ENCODE peak calls at places on chromosomes 16 and 17, in four cellular contexts. L, S, F and Q are unnamed samples.

GRCh38 chr16:30949655-30950515 is 1.0 kb downstream of the ORAI3 start:
- DNase-seq in L (peak), S (peak), F (peak), Q (peak)

GRCh38 chr17:68800731-68801130 is 154.5 kb downstream of the ABCA8 start:
- DNase-seq in S (no peak), F (no peak), L (peak), Q (no peak)

GRCh38 chr17:39702901-39703893 is 3.3 kb downstream of the ERBB2 start:
- DNase-seq in L (peak), S (peak), F (peak), Q (no peak)

GRCh38 chr16:12336158-12336557 is 359.6 kb downstream of the SNX29 start:
- DNase-seq in L (no peak), S (no peak), F (no peak), Q (no peak)

GRCh38 chr16:84726670-84727467 is 27.1 kb downstream of the USP10 start:
- DNase-seq in F (no peak), S (peak), L (no peak), Q (no peak)

GRCh38 chr17:30005709-30006320 is 64.4 kb downstream of the EFCAB5 start:
- DNase-seq in F (peak), S (no peak), L (peak), Q (no peak)

GRCh38 chr16:57764006-57764340 is 28.4 kb downstream of the KATNB1 start:
- DNase-seq in F (no peak), S (no peak), L (no peak), Q (no peak)

GRCh38 chr16:80804451-80805383 is at the start of gene CDYL2:
- DNase-seq in F (no peak), L (peak), S (no peak), Q (no peak)

GRCh38 chr16:74711938-74712337 is 11.3 kb upstream of the MLKL start:
- DNase-seq in F (no peak), S (no peak), L (no peak), Q (no peak)

GRCh38 chr16:76294691-76295214 is 17.6 kb downstream of the CNTNAP4 start:
- DNase-seq in F (no peak), S (no peak), L (no peak), Q (no peak)

GRCh38 chr16:87836844-87837581 is 32.3 kb downstream of the SLC7A5 start:
- DNase-seq in F (no peak), S (no peak), L (no peak), Q (no peak)

GRCh38 chr16:85202631-85203461 is 90.6 kb upstream of the CIBAR2 start:
- DNase-seq in F (no peak), L (peak), S (no peak), Q (no peak)

GRCh38 chr16:27980076-27980775 is 83.3 kb downstream of the GSG1L start:
- DNase-seq in S (no peak), L (no peak), F (no peak), Q (no peak)

GRCh38 chr17:17666111-17666714 is 15.0 kb upstream of the RAI1 start:
- DNase-seq in L (peak), S (no peak), F (peak), Q (no peak)

GRCh38 chr17:64732336-64733006 is 70.4 kb upstream of the SMURF2 start:
- DNase-seq in S (no peak), L (peak), F (peak), Q (no peak)

GRCh38 chr17:63450551-63450950 is 4.4 kb upstream of the CYB561 start:
- DNase-seq in L (peak), S (no peak), F (no peak), Q (no peak)

GRCh38 chr16:85525464-85526117 is 87.5 kb upstream of the GSE1 start:
- DNase-seq in F (no peak), S (no peak), L (no peak), Q (no peak)

GRCh38 chr16:71848622-71849021 is 2.8 kb downstream of the ATXN1L start:
- DNase-seq in F (no peak), S (no peak), L (no peak), Q (no peak)

GRCh38 chr16:86783626-86784266 is 205.4 kb downstream of the FOXL1 start:
- DNase-seq in F (no peak), L (no peak), S (no peak), Q (no peak)

GRCh38 chr16:10934325-10935107 is 7.8 kb downstream of the DEXI start:
- DNase-seq in S (no peak), F (no peak), L (no peak), Q (no peak)

GRCh38 chr17:2192367-2193028 is 111.1 kb downstream of the SMG6 start:
- DNase-seq in S (peak), L (peak), F (peak), Q (peak)

GRCh38 chr17:72030067-72030899 is 90.5 kb upstream of the SOX9 start:
- DNase-seq in F (peak), S (peak), L (peak), Q (no peak)

GRCh38 chr17:41653421-41654133 is 29.2 kb upstream of the KRT17 start:
- DNase-seq in S (no peak), L (no peak), F (no peak), Q (no peak)

GRCh38 chr16:17367932-17368331 is 102.8 kb downstream of the XYLT1 start:
- DNase-seq in L (peak), F (no peak), S (no peak), Q (no peak)
- TF ChIP-seq CEBPB in L (no peak), F (no peak), S (no peak), Q (no peak)

GRCh38 chr16:56357291-56357764 is 68.0 kb downstream of the AMFR start:
- DNase-seq in L (peak), S (no peak), F (no peak), Q (no peak)
- TF ChIP-seq CEBPB in L (no peak), S (no peak), F (no peak), Q (no peak)

GRCh38 chr16:54098247-54098646 is 188.3 kb downstream of the IRX3 start:
- DNase-seq in L (no peak), S (no peak), F (no peak), Q (no peak)
- TF ChIP-seq CEBPB in L (no peak), S (no peak), F (no peak), Q (no peak)

GRCh38 chr17:65772989-65773388 is 211.5 kb upstream of the AXIN2 start:
- DNase-seq in F (peak), L (no peak), S (no peak), Q (no peak)

GRCh38 chr17:65776890-65777289 is 215.4 kb upstream of the AXIN2 start:
- DNase-seq in S (no peak), F (no peak), L (no peak), Q (no peak)

GRCh38 chr17:65774787-65775186 is 213.3 kb upstream of the AXIN2 start:
- DNase-seq in L (no peak), S (no peak), F (no peak), Q (no peak)

DNA sequence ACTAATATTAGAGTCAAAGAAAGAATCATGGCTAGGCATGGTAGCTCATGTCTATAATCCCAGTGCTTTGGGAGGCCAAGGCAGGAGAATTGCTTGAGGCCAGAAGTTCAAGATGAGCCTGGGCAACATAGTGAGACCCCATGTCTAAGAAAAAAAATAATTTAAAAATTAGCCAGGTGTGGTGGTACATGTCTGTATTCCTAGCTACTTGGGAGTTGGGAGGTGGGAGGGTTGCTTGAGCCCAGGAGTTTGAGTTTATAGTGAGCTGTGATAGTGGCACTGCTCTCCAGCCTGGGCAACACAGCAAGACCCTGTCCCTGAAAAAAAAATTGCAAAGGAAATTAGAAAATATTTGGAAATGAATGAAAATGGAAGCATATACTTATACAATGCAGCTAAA is 210.3 kb upstream of the AXIN2 start:
- DNase-seq in F (no peak), S (no peak), L (no peak), Q (no peak)
- TF ChIP-seq CEBPB in F (no peak), S (no peak), L (no peak), Q (no peak)